ENCODE peak calls at places on chromosomes 1 and 21, in nine cellular contexts. W is mucosa of descending colon, Y is left ventricle myocardium inferior, S is tibial artery, Z is mammary epithelial cell, A is sigmoid colon, P is thoracic aorta, O is ascending aorta, M is stomach. E is an unnamed sample.

GRCh38 chr1:29798699-29799566 is 562.6 kb downstream of the PTPRU start:
- DNase-seq in W (no peak), Y (no peak), S (no peak), Z (peak), A (no peak), P (no peak), O (no peak), M (no peak), E (no peak)

GRCh38 chr1:2204384-2205190 is 10.0 kb upstream of the FAAP20 start:
- DNase-seq in W (peak), Y (peak), S (peak), Z (no peak), A (peak), P (no peak), O (no peak), M (peak), E (no peak)

GRCh38 chr21:42237577-42237976 is 18.6 kb downstream of the ABCG1 start:
- DNase-seq in W (no peak), Y (no peak), S (no peak), Z (no peak), A (no peak), P (no peak), O (no peak), M (no peak), E (no peak)

GRCh38 chr1:99886179-99886578 is 36.0 kb downstream of the AGL start:
- DNase-seq in W (no peak), Y (no peak), S (no peak), Z (no peak), A (no peak), P (no peak), O (no peak), M (no peak), E (no peak)

GRCh38 chr1:183962903-183963302 is 74.6 kb downstream of the COLGALT2 start:
- DNase-seq in W (no peak), Y (no peak), S (no peak), Z (no peak), A (no peak), P (no peak), O (no peak), M (no peak), E (no peak)

GRCh38 chr1:167656657-167657056 is 26.6 kb downstream of the RCSD1 start:
- DNase-seq in W (no peak), Y (no peak), S (no peak), Z (no peak), A (no peak), P (no peak), O (no peak), M (no peak), E (no peak)

GRCh38 chr1:11342677-11343076 is 69.7 kb downstream of the UBIAD1 start:
- DNase-seq in W (no peak), Y (no peak), S (no peak), Z (no peak), A (no peak), P (no peak), O (no peak), M (no peak), E (no peak)

GRCh38 chr1:10718083-10718415 is 78.4 kb downstream of the CASZ1 start:
- DNase-seq in W (no peak), Y (no peak), S (no peak), Z (no peak), A (no peak), P (no peak), O (no peak), M (no peak), E (no peak)

GRCh38 chr1:105100102-105100501 is 1350.4 kb downstream of the AMY1C start:
- DNase-seq in W (no peak), Y (no peak), S (no peak), Z (no peak), A (no peak), P (no peak), O (no peak), M (no peak), E (no peak)

GRCh38 chr1:220007438-220007837 is 38.9 kb downstream of the EPRS1 start:
- DNase-seq in W (no peak), Y (no peak), S (no peak), Z (no peak), A (no peak), P (no peak), O (no peak), M (no peak), E (no peak)

GRCh38 chr21:35179990-35180557 is 131.0 kb upstream of the RUNX1 start:
- DNase-seq in W (no peak), Y (no peak), S (no peak), Z (peak), A (no peak), P (no peak), O (no peak), M (no peak), E (peak)

GRCh38 chr1:231124746-231125145 is 37.1 kb upstream of the TRIM67 start:
- DNase-seq in W (no peak), Y (no peak), S (no peak), Z (no peak), A (no peak), P (no peak), O (no peak), M (no peak), E (no peak)

GRCh38 chr21:32411366-32412161 is 942 bp upstream of the EVA1C start:
- DNase-seq in W (peak), Y (peak), S (peak), Z (peak), A (peak), P (peak), O (peak), M (peak), E (no peak)

DNA sequence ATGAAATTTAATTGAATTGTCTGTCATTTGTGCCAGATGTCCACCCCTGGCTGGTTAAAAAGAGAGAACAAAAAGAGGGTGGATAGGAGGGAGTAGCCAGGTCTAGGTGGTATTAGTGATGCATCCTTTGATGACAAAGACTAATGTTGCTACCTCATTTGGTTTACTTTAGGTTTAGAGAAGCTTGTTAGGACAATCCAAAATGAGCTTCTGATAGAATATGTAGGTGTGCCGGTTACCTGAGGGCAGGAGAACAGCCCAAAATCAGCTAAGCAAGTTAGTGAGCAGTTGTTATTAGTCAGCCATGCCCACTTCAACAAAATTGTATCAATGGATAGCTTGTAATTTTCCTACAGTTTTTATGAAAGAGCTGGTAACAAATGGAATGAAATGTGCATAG is 61.4 kb upstream of the PTGS2 start:
- DNase-seq in W (no peak), Y (no peak), S (no peak), Z (no peak), A (no peak), P (no peak), O (no peak), M (no peak), E (no peak)
- TF ChIP-seq CTCF in W (no peak), Y (no peak), S (no peak), Z (no peak), A (no peak), P (no peak), O (no peak), M (no peak), E (no peak)

GRCh38 chr1:247287460-247287859 is 31.6 kb downstream of the VN1R5 start:
- DNase-seq in W (no peak), Y (no peak), S (peak), Z (no peak), A (no peak), P (no peak), O (no peak), M (no peak), E (no peak)
- H3K4me3 ChIP-seq in W (no peak), Y (no peak), S (no peak), Z (no peak), A (no peak), P (no peak), O (no peak), M (no peak), E (no peak)

DNA sequence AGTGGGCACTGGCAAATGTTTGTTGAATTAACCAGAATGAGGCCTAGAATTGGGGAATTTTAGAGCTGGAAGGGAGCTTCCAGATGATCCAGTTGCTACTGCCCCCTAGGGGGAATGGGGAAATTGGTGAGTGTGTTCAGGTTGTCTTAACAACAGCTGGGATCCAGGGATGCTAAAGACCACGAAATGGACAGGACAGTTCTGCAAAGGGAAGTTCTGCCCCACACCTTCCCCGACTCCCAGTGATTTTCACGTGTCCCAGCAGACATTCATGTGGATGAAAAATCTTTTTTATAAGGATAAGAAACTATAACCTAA is 33.9 kb downstream of the TRIM62 start:
- DNase-seq in W (no peak), Y (no peak), S (no peak), Z (no peak), A (no peak), P (no peak), O (no peak), M (no peak), E (no peak)
- TF ChIP-seq CTCF in W (no peak), Y (no peak), S (no peak), Z (peak), A (no peak), P (no peak), O (no peak), M (no peak), E (peak)

DNA sequence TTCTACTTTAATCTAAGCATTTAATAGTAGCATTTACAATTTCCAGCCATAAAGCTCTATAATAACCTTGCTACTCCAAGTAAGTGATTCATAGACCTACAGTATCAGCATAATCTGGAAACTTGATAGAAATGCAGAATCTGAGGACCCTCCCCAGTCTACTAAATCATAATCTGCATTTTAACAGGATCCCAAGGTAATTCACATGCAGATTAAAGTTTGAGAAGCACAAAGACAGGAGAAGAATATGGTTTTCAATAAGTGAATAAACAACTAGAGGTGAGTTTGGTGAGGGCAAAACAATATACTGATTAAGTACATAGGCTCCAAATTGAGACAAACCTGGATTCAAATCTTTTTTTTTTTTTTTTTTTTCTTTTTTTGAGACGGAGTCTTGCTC is 57.4 kb downstream of the PRPF38A start:
- DNase-seq in W (no peak), Y (no peak), S (no peak), Z (no peak), A (no peak), P (no peak), O (no peak), M (no peak), E (no peak)
- H3K4me3 ChIP-seq in W (no peak), Y (no peak), S (no peak), Z (no peak), A (no peak), P (no peak), O (no peak), M (no peak), E (no peak)

DNA sequence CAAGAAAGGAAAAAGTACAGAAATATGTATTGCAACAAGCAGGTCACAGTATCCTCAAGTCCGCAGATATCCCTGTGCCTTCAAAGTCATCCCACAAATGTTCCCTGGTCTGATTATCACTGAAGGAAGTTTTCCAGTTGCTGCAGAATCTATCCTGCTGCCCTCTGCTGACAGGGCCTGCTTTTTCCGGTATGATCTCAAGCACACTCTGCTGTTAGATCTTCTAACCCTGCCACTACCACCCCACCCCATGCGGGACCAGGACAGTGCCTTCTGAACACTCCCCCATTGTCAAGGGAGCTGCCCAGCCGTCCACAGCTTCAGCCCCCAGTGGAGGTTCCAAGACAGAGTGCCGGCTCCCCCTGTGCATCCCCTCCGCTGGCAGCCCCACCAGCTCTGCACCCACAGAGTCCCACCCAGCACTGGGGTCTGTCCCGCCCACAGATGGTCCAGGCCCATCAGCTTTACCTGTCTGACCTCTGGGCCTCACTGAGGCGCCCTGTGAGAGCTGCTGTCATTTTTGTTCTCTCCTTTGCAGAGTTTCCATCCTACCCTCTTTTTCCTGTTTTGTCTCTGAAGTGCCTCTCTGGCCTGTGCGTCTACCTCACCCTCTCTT is 27.9 kb downstream of the FAM163A start:
- DNase-seq in W (no peak), Y (no peak), S (no peak), Z (no peak), A (no peak), P (no peak), O (no peak), M (no peak), E (no peak)
- TF ChIP-seq CTCF in W (no peak), Y (peak), S (no peak), Z (no peak), A (no peak), P (no peak), O (no peak), M (no peak), E (no peak)

DNA sequence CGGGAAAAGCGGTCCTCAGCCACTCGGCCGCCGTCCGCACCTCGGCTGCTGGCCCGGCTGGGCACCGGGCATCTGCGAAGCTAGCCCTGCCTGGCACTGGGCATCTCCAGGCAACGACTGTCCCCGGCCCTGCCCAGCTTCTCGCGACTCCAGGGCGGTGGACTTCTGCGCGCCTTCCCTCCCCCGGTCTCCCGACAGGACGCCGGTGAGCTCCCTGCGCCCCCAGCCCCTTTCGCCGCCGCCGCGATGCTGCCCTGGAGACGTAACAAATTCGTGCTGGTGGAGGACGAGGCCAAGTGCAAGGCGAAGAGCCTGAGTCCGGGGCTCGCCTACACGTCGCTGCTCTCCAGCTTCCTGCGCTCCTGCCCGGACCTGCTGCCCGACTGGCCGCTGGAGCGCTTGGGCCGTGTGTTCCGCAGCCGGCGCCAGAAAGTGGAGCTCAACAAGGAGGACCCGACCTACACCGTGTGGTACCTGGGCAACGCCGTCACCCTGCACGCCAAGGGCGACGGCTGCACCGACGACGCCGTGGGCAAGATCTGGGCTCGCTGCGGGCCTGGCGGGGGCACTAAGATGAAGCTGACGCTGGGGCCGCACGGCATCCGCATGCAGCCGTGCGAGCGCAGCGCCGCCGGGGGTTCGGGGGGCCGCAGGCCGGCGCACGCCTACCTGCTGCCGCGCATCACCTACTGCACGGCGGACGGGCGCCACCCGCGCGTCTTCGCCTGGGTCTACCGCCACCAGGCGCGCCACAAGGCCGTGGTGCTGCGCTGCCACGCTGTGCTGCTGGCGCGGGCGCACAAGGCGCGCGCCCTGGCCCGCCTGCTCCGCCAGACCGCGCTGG is 577 bp downstream of the FAM43B start:
- DNase-seq in W (no peak), Y (no peak), S (no peak), Z (peak), A (no peak), P (no peak), O (no peak), M (no peak), E (no peak)
- H3K4me3 ChIP-seq in W (no peak), Y (peak), S (peak), Z (peak), A (peak), P (peak), O (peak), M (peak), E (peak)

GRCh38 chr1:63624911-63625310 is 31.7 kb downstream of the PGM1 start:
- DNase-seq in W (no peak), Y (no peak), S (no peak), Z (no peak), A (no peak), P (no peak), O (no peak), M (no peak), E (no peak)
- TF ChIP-seq CTCF in W (no peak), Y (peak), S (no peak), Z (peak), A (no peak), P (peak), O (no peak), M (no peak), E (peak)